ENCODE peak calls at places on chromosomes 3 and 15, in ten cellular contexts. One of them, this sample, is unnamed.

GRCh38 chr15:96504371-96504770 is 173.9 kb downstream of the NR2F2 start:
- DNase-seq in coronary artery: no peak
- DNase-seq in WERI-Rb-1: no peak
- DNase-seq in lower leg skin: no peak
- DNase-seq in hepatocyte: no peak
- DNase-seq in adrenal gland: no peak
- DNase-seq in A549: no peak
- DNase-seq in HFF-Myc: no peak
- DNase-seq in PC-3: no peak
- DNase-seq in endothelial cell of umbilical vein: no peak
- DNase-seq in this sample: no peak

GRCh38 chr15:69755571-69756310 is 303.1 kb downstream of the RPLP1 start:
- DNase-seq in coronary artery: no peak
- DNase-seq in WERI-Rb-1: no peak
- DNase-seq in lower leg skin: no peak
- DNase-seq in hepatocyte: no peak
- DNase-seq in adrenal gland: no peak
- DNase-seq in A549: no peak
- DNase-seq in HFF-Myc: no peak
- DNase-seq in PC-3: no peak
- DNase-seq in endothelial cell of umbilical vein: no peak
- DNase-seq in this sample: no peak

GRCh38 chr15:65804252-65804931 is 12.3 kb upstream of the DENND4A start:
- DNase-seq in coronary artery: no peak
- DNase-seq in WERI-Rb-1: no peak
- DNase-seq in lower leg skin: no peak
- DNase-seq in hepatocyte: peak; percentile 29
- DNase-seq in adrenal gland: peak; percentile 41
- DNase-seq in A549: no peak
- DNase-seq in HFF-Myc: no peak
- DNase-seq in PC-3: no peak
- DNase-seq in endothelial cell of umbilical vein: no peak
- DNase-seq in this sample: peak; percentile 56

GRCh38 chr3:18111702-18112311 is 313.3 kb downstream of the SATB1 start:
- DNase-seq in coronary artery: no peak
- DNase-seq in WERI-Rb-1: peak; percentile 73
- DNase-seq in lower leg skin: no peak
- DNase-seq in hepatocyte: no peak
- DNase-seq in adrenal gland: no peak
- DNase-seq in A549: no peak
- DNase-seq in HFF-Myc: no peak
- DNase-seq in PC-3: peak; percentile 24
- DNase-seq in endothelial cell of umbilical vein: no peak
- DNase-seq in this sample: no peak

GRCh38 chr3:42080452-42080872 is 10.7 kb upstream of the TRAK1 start:
- DNase-seq in coronary artery: peak; percentile 85
- DNase-seq in WERI-Rb-1: no peak
- DNase-seq in lower leg skin: no peak
- DNase-seq in hepatocyte: peak; percentile 61
- DNase-seq in adrenal gland: peak; percentile 49
- DNase-seq in A549: peak; percentile 57
- DNase-seq in HFF-Myc: no peak
- DNase-seq in PC-3: peak; percentile 95
- DNase-seq in endothelial cell of umbilical vein: no peak
- DNase-seq in this sample: no peak

GRCh38 chr3:62233065-62233464 is 140.3 kb downstream of the FEZF2 start:
- DNase-seq in coronary artery: no peak
- DNase-seq in WERI-Rb-1: peak; percentile 15
- DNase-seq in lower leg skin: no peak
- DNase-seq in hepatocyte: no peak
- DNase-seq in adrenal gland: no peak
- DNase-seq in A549: peak; percentile 1
- DNase-seq in HFF-Myc: no peak
- DNase-seq in PC-3: no peak
- DNase-seq in endothelial cell of umbilical vein: no peak
- DNase-seq in this sample: no peak

GRCh38 chr15:96352594-96353377 is 22.3 kb downstream of the NR2F2 start:
- DNase-seq in coronary artery: no peak
- DNase-seq in WERI-Rb-1: no peak
- DNase-seq in lower leg skin: no peak
- DNase-seq in hepatocyte: no peak
- DNase-seq in adrenal gland: peak; percentile 13
- DNase-seq in A549: no peak
- DNase-seq in HFF-Myc: no peak
- DNase-seq in PC-3: no peak
- DNase-seq in endothelial cell of umbilical vein: peak; percentile 75
- DNase-seq in this sample: no peak

GRCh38 chr15:75042730-75043508 is 19.5 kb downstream of the PPCDC start:
- DNase-seq in coronary artery: peak; percentile 90
- DNase-seq in WERI-Rb-1: peak; percentile 81
- DNase-seq in lower leg skin: peak; percentile 94
- DNase-seq in hepatocyte: peak; percentile 84
- DNase-seq in adrenal gland: peak; percentile 94
- DNase-seq in A549: peak; percentile 76
- DNase-seq in HFF-Myc: no peak
- DNase-seq in PC-3: peak; percentile 59
- DNase-seq in endothelial cell of umbilical vein: peak; percentile 63
- DNase-seq in this sample: no peak

DNA sequence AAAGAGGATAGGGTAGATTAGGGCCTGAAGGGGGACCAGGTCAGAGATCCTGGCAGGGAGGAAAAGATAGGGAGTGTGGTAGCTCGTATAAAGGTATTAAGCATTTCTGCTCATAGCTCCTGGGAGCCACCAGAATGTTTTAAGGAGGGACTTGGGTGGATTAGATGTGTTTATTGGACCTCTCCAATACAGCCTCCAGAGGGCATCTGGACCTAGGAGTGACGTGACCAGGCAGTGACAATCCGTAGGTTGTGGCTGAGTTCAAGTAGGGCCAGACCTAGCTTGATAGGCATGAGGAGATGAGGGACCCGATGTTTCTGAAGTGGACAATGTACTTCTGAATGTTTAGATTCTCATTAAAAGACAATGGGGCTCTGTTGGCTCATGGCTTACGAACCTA is 435.2 kb downstream of the MCTP2 start:
- DNase-seq in coronary artery: no peak
- DNase-seq in WERI-Rb-1: no peak
- DNase-seq in lower leg skin: no peak
- DNase-seq in hepatocyte: no peak
- DNase-seq in adrenal gland: no peak
- DNase-seq in A549: peak; percentile 7
- DNase-seq in HFF-Myc: no peak
- DNase-seq in PC-3: no peak
- DNase-seq in endothelial cell of umbilical vein: no peak
- DNase-seq in this sample: no peak
- TF ChIP-seq CTCF in coronary artery: no peak
- TF ChIP-seq CTCF in WERI-Rb-1: no peak
- TF ChIP-seq CTCF in lower leg skin: no peak
- TF ChIP-seq CTCF in hepatocyte: no peak
- TF ChIP-seq CTCF in adrenal gland: no peak
- TF ChIP-seq CTCF in A549: no peak
- TF ChIP-seq CTCF in HFF-Myc: no peak
- TF ChIP-seq CTCF in PC-3: no peak
- TF ChIP-seq CTCF in endothelial cell of umbilical vein: no peak
- TF ChIP-seq CTCF in this sample: no peak

GRCh38 chr15:48880070-48880634 is 2.2 kb downstream of the EID1 start:
- DNase-seq in coronary artery: no peak
- DNase-seq in WERI-Rb-1: no peak
- DNase-seq in lower leg skin: no peak
- DNase-seq in hepatocyte: no peak
- DNase-seq in adrenal gland: no peak
- DNase-seq in A549: no peak
- DNase-seq in HFF-Myc: no peak
- DNase-seq in PC-3: no peak
- DNase-seq in endothelial cell of umbilical vein: no peak
- DNase-seq in this sample: no peak
- H3K4me3 ChIP-seq in coronary artery: peak overlapping the region; percentile 82
- H3K4me3 ChIP-seq in WERI-Rb-1: no peak overlapping the region
- H3K4me3 ChIP-seq in lower leg skin: no peak overlapping the region
- H3K4me3 ChIP-seq in hepatocyte: peak overlapping the region; percentile 64
- H3K4me3 ChIP-seq in adrenal gland: no peak overlapping the region
- H3K4me3 ChIP-seq in A549: no peak overlapping the region
- H3K4me3 ChIP-seq in HFF-Myc: peak overlapping the region; percentile 90
- H3K4me3 ChIP-seq in PC-3: peak overlapping the region; percentile 83
- H3K4me3 ChIP-seq in endothelial cell of umbilical vein: no peak overlapping the region
- H3K4me3 ChIP-seq in this sample: no peak overlapping the region

GRCh38 chr3:120280566-120280965 is 4.5 kb downstream of the GPR156 start:
- DNase-seq in coronary artery: no peak
- DNase-seq in WERI-Rb-1: no peak
- DNase-seq in lower leg skin: no peak
- DNase-seq in hepatocyte: no peak
- DNase-seq in adrenal gland: no peak
- DNase-seq in A549: no peak
- DNase-seq in HFF-Myc: no peak
- DNase-seq in PC-3: no peak
- DNase-seq in endothelial cell of umbilical vein: no peak
- DNase-seq in this sample: no peak

GRCh38 chr3:120285508-120285841 is 453 bp upstream of the GPR156 start:
- DNase-seq in coronary artery: no peak
- DNase-seq in WERI-Rb-1: no peak
- DNase-seq in lower leg skin: no peak
- DNase-seq in hepatocyte: no peak
- DNase-seq in adrenal gland: no peak
- DNase-seq in A549: no peak
- DNase-seq in HFF-Myc: no peak
- DNase-seq in PC-3: no peak
- DNase-seq in endothelial cell of umbilical vein: no peak
- DNase-seq in this sample: no peak

GRCh38 chr3:120280026-120280425 is 5.0 kb downstream of the GPR156 start:
- DNase-seq in coronary artery: no peak
- DNase-seq in WERI-Rb-1: no peak
- DNase-seq in lower leg skin: no peak
- DNase-seq in hepatocyte: no peak
- DNase-seq in adrenal gland: no peak
- DNase-seq in A549: no peak
- DNase-seq in HFF-Myc: no peak
- DNase-seq in PC-3: no peak
- DNase-seq in endothelial cell of umbilical vein: no peak
- DNase-seq in this sample: no peak

GRCh38 chr3:120289636-120290035 is 4.6 kb upstream of the GPR156 start:
- DNase-seq in coronary artery: no peak
- DNase-seq in WERI-Rb-1: no peak
- DNase-seq in lower leg skin: no peak
- DNase-seq in hepatocyte: no peak
- DNase-seq in adrenal gland: no peak
- DNase-seq in A549: no peak
- DNase-seq in HFF-Myc: no peak
- DNase-seq in PC-3: no peak
- DNase-seq in endothelial cell of umbilical vein: no peak
- DNase-seq in this sample: no peak

GRCh38 chr3:120284702-120285507 is at the start of gene GPR156:
- DNase-seq in coronary artery: no peak
- DNase-seq in WERI-Rb-1: no peak
- DNase-seq in lower leg skin: no peak
- DNase-seq in hepatocyte: peak; percentile 48
- DNase-seq in adrenal gland: peak; percentile 27
- DNase-seq in A549: peak; percentile 12
- DNase-seq in HFF-Myc: no peak
- DNase-seq in PC-3: peak; percentile 54
- DNase-seq in endothelial cell of umbilical vein: no peak
- DNase-seq in this sample: no peak
- TF ChIP-seq CTCF in coronary artery: no peak
- TF ChIP-seq CTCF in WERI-Rb-1: no peak
- TF ChIP-seq CTCF in lower leg skin: no peak
- TF ChIP-seq CTCF in hepatocyte: peak; percentile 10
- TF ChIP-seq CTCF in adrenal gland: no peak
- TF ChIP-seq CTCF in A549: no peak
- TF ChIP-seq CTCF in HFF-Myc: no peak
- TF ChIP-seq CTCF in PC-3: no peak
- TF ChIP-seq CTCF in endothelial cell of umbilical vein: no peak
- TF ChIP-seq CTCF in this sample: no peak

GRCh38 chr3:178971614-178972013 is 100.0 kb downstream of the ZMAT3 start:
- DNase-seq in coronary artery: no peak
- DNase-seq in WERI-Rb-1: no peak
- DNase-seq in lower leg skin: no peak
- DNase-seq in hepatocyte: peak; percentile 44
- DNase-seq in adrenal gland: no peak
- DNase-seq in A549: no peak
- DNase-seq in HFF-Myc: no peak
- DNase-seq in PC-3: peak; percentile 66
- DNase-seq in endothelial cell of umbilical vein: no peak
- DNase-seq in this sample: no peak

GRCh38 chr3:178964551-178964950 is 107.1 kb downstream of the ZMAT3 start:
- DNase-seq in coronary artery: no peak
- DNase-seq in WERI-Rb-1: peak; percentile 60
- DNase-seq in lower leg skin: no peak
- DNase-seq in hepatocyte: no peak
- DNase-seq in adrenal gland: no peak
- DNase-seq in A549: no peak
- DNase-seq in HFF-Myc: no peak
- DNase-seq in PC-3: no peak
- DNase-seq in endothelial cell of umbilical vein: no peak
- DNase-seq in this sample: no peak

GRCh38 chr3:178967184-178967532 is 104.5 kb downstream of the ZMAT3 start:
- DNase-seq in coronary artery: no peak
- DNase-seq in WERI-Rb-1: no peak
- DNase-seq in lower leg skin: no peak
- DNase-seq in hepatocyte: no peak
- DNase-seq in adrenal gland: no peak
- DNase-seq in A549: no peak
- DNase-seq in HFF-Myc: no peak
- DNase-seq in PC-3: no peak
- DNase-seq in endothelial cell of umbilical vein: no peak
- DNase-seq in this sample: no peak

GRCh38 chr3:178968996-178969700 is 102.5 kb downstream of the ZMAT3 start:
- DNase-seq in coronary artery: no peak
- DNase-seq in WERI-Rb-1: no peak
- DNase-seq in lower leg skin: no peak
- DNase-seq in hepatocyte: no peak
- DNase-seq in adrenal gland: no peak
- DNase-seq in A549: no peak
- DNase-seq in HFF-Myc: no peak
- DNase-seq in PC-3: no peak
- DNase-seq in endothelial cell of umbilical vein: no peak
- DNase-seq in this sample: no peak

DNA sequence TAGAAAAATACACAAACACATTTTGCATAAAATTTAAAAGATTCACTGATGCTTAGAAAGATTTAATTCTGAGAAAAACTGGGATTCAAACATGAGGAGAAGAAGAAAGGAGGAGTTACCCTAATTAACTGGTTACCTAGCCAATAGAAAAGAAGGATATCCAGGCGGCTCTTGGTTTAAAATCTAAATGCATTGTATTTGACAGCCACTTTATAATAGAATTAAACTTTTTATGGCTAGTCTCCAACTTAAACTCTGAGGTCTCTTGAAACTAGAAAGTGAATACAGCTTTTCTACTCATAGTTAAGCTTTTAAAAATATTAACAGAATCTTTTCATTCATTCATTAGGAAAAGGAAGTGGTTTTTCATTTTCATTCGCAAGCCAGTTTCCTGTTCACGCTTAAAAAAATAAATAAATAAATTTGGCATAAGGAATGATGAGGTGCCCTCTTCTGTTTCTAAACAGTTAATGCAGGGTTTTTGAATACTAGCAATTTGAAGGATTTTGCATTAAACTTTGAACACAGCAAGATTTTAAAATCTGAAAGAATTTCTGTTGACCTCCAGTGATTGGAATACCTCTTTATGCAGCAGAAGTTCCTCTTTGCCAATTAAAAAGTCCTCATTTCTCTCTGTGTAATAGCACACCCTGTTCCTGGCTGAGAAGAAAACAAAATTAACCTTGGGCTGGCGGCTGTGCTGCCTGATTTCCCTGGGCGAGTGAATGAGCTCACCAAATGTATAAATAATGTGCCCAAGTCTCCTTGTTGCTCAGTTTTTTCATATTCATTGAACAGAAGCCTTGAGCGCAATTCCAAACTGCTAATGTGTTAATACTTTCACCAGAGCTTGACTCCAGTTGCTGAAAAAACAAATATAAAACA is 105.1 kb downstream of the ZMAT3 start:
- DNase-seq in coronary artery: no peak
- DNase-seq in WERI-Rb-1: no peak
- DNase-seq in lower leg skin: no peak
- DNase-seq in hepatocyte: peak; percentile 17
- DNase-seq in adrenal gland: no peak
- DNase-seq in A549: peak; percentile 16
- DNase-seq in HFF-Myc: peak; percentile 17
- DNase-seq in PC-3: peak; percentile 61
- DNase-seq in endothelial cell of umbilical vein: peak; percentile 72
- DNase-seq in this sample: no peak
- H3K4me3 ChIP-seq in coronary artery: peak overlapping the region; percentile 19
- H3K4me3 ChIP-seq in WERI-Rb-1: no peak overlapping the region
- H3K4me3 ChIP-seq in lower leg skin: no peak overlapping the region
- H3K4me3 ChIP-seq in hepatocyte: no peak overlapping the region
- H3K4me3 ChIP-seq in adrenal gland: no peak overlapping the region
- H3K4me3 ChIP-seq in A549: no peak overlapping the region
- H3K4me3 ChIP-seq in HFF-Myc: no peak overlapping the region
- H3K4me3 ChIP-seq in PC-3: peak overlapping the region; percentile 26
- H3K4me3 ChIP-seq in endothelial cell of umbilical vein: peak overlapping the region; percentile 38
- H3K4me3 ChIP-seq in this sample: no peak overlapping the region